ENCODE peak calls at places on chromosomes 16 and 17, in nine cellular contexts. T, P, G, W, K, A, R, S and C are unnamed samples.
A peak's percentile ranks its signal among the peaks of the same experiment; 100 is the strongest.

GRCh38 chr17:11909348-11909747 is 87.9 kb downstream of the ZNF18 start:
- DNase-seq in T (no peak), P (no peak), G (no peak), W (no peak), K (no peak), A (no peak), R (no peak), S (peak; percentile 6), C (peak; percentile 38)

GRCh38 chr17:10767237-10767636 is 36.7 kb downstream of the TMEM238L start:
- DNase-seq in T (no peak), P (no peak), G (no peak), W (no peak), K (no peak), A (no peak), R (no peak), S (no peak), C (no peak)

GRCh38 chr17:45147102-45147580 is 1.1 kb upstream of the HEXIM1 start:
- DNase-seq in T (no peak), P (peak; percentile 66), G (no peak), W (peak; percentile 87), K (peak; percentile 91), A (peak; percentile 79), R (no peak), S (no peak), C (no peak)

GRCh38 chr17:9261059-9262029 is 240.0 kb downstream of the NTN1 start:
- DNase-seq in T (no peak), P (no peak), G (no peak), W (no peak), K (no peak), A (no peak), R (no peak), S (no peak), C (no peak)

GRCh38 chr16:11676799-11677198 is 8.5 kb downstream of the SNN start:
- DNase-seq in T (no peak), P (no peak), G (no peak), W (no peak), K (no peak), A (no peak), R (no peak), S (no peak), C (no peak)

GRCh38 chr17:4635823-4636375 is 5.6 kb downstream of the ALOX15 start:
- DNase-seq in T (no peak), P (no peak), G (no peak), W (no peak), K (no peak), A (no peak), R (no peak), S (no peak), C (no peak)

GRCh38 chr16:16075463-16076399 is 126.3 kb downstream of the ABCC1 start:
- DNase-seq in T (peak; percentile 54), P (no peak), G (no peak), W (no peak), K (no peak), A (no peak), R (peak; percentile 82), S (no peak), C (no peak)

GRCh38 chr17:29929006-29929543 is 953 bp downstream of the SSH2 start:
- DNase-seq in T (no peak), P (peak; percentile 66), G (no peak), W (peak; percentile 11), K (no peak), A (peak; percentile 47), R (peak; percentile 43), S (peak; percentile 36), C (no peak)

GRCh38 chr16:26816885-26817571 is 249.7 kb upstream of the C16orf82 start:
- DNase-seq in T (no peak), P (no peak), G (no peak), W (no peak), K (no peak), A (no peak), R (peak; percentile 89), S (no peak), C (no peak)

GRCh38 chr16:50269769-50270509 is 3.6 kb downstream of the ADCY7 start:
- DNase-seq in T (no peak), P (no peak), G (no peak), W (no peak), K (no peak), A (peak; percentile 5), R (no peak), S (no peak), C (no peak)

GRCh38 chr16:24045641-24046040 is 209.9 kb downstream of the PRKCB start:
- DNase-seq in T (no peak), P (peak; percentile 5), G (no peak), W (no peak), K (no peak), A (no peak), R (peak; percentile 1), S (peak; percentile 40), C (peak; percentile 75)

GRCh38 chr17:77657821-77658220 is 300.7 kb upstream of the TNRC6C start:
- DNase-seq in T (no peak), P (no peak), G (no peak), W (no peak), K (no peak), A (no peak), R (no peak), S (no peak), C (no peak)

GRCh38 chr16:13291934-13292333 is 390.5 kb downstream of the SHISA9 start:
- DNase-seq in T (no peak), P (no peak), G (no peak), W (no peak), K (no peak), A (no peak), R (no peak), S (peak; percentile 67), C (peak; percentile 52)

GRCh38 chr16:49337814-49338350 is 35.7 kb upstream of the C16orf78 start:
- DNase-seq in T (no peak), P (no peak), G (no peak), W (no peak), K (no peak), A (no peak), R (no peak), S (no peak), C (no peak)

GRCh38 chr17:2337152-2337810 is at the start of gene SGSM2:
- DNase-seq in T (peak; percentile 64), P (no peak), G (peak; percentile 55), W (peak; percentile 7), K (peak; percentile 75), A (peak; percentile 60), R (peak; percentile 60), S (peak; percentile 86), C (peak; percentile 49)

GRCh38 chr17:17713839-17714238 is 32.6 kb downstream of the RAI1 start:
- DNase-seq in T (peak; percentile 77), P (peak; percentile 59), G (no peak), W (no peak), K (no peak), A (peak; percentile 41), R (peak; percentile 77), S (no peak), C (no peak)

GRCh38 chr16:49484454-49484853 is 110.8 kb downstream of the C16orf78 start:
- DNase-seq in T (peak; percentile 67), P (no peak), G (no peak), W (peak; percentile 72), K (no peak), A (no peak), R (peak; percentile 7), S (peak; percentile 83), C (peak; percentile 83)

GRCh38 chr16:66899945-66900688 is 18.6 kb downstream of the CDH16 start:
- DNase-seq in T (peak; percentile 85), P (peak; percentile 52), G (no peak), W (peak; percentile 24), K (no peak), A (no peak), R (peak; percentile 71), S (peak; percentile 34), C (no peak)

GRCh38 chr16:2950773-2951172 is 13.3 kb upstream of the KREMEN2 start:
- DNase-seq in T (no peak), P (no peak), G (no peak), W (no peak), K (no peak), A (no peak), R (no peak), S (no peak), C (no peak)

GRCh38 chr16:81264386-81264785 is 25.9 kb downstream of the BCO1 start:
- DNase-seq in T (no peak), P (no peak), G (no peak), W (no peak), K (no peak), A (no peak), R (no peak), S (no peak), C (no peak)